ENCODE peak calls at places on chromosomes 7 and 10, in four cellular contexts. H is IMR-90, X is fibroblast of lung, D is endothelial cell of umbilical vein. E is an unnamed sample.

GRCh38 chr7:40192036-40192435 is 57.2 kb downstream of the SUGCT start:
- DNase-seq in H (peak), X (peak), D (no peak), E (peak)

GRCh38 chr10:95415631-95416031 is 124.8 kb upstream of the PDLIM1 start:
- DNase-seq in H (no peak), D (no peak), X (no peak), E (no peak)

GRCh38 chr7:91959023-91959422 is 18.4 kb downstream of the AKAP9 start:
- DNase-seq in H (no peak), X (no peak), D (no peak), E (no peak)

GRCh38 chr10:33749042-33749441 is 414.6 kb upstream of the NRP1 start:
- DNase-seq in D (no peak), H (no peak), X (peak), E (peak)

GRCh38 chr10:103911021-103911459 is 6.9 kb downstream of the STN1 start:
- DNase-seq in H (no peak), D (no peak), X (no peak), E (no peak)

GRCh38 chr10:71203716-71204115 is 8.7 kb upstream of the UNC5B start:
- DNase-seq in D (no peak), X (no peak), H (no peak), E (no peak)

GRCh38 chr10:110512461-110513187 is 14.9 kb downstream of the DUSP5 start:
- DNase-seq in D (peak), H (peak), X (peak), E (peak)

GRCh38 chr7:50213622-50214017 is 90.9 kb upstream of the IKZF1 start:
- DNase-seq in D (no peak), H (no peak), X (no peak), E (no peak)

GRCh38 chr7:27096756-27097514 is 1.1 kb upstream of the HOXA1 start:
- DNase-seq in H (peak), D (peak), X (peak), E (peak)

GRCh38 chr10:29130190-29130673 is 158.6 kb upstream of the LYZL1 start:
- DNase-seq in X (peak), D (peak), H (peak), E (peak)

GRCh38 chr7:31687024-31687423 is at the start of gene PPP1R17:
- DNase-seq in H (no peak), X (no peak), D (no peak), E (no peak)

GRCh38 chr7:77247206-77247850 is 47.7 kb upstream of the FGL2 start:
- DNase-seq in D (peak), H (peak), X (peak), E (peak)

GRCh38 chr7:132777956-132778355 is 201.7 kb upstream of the PLXNA4 start:
- DNase-seq in D (no peak), X (no peak), H (no peak), E (no peak)
- TF ChIP-seq CTCF in D (no peak), X (no peak), H (no peak), E (no peak)

GRCh38 chr7:113922049-113922448 is 3.2 kb upstream of the PPP1R3A start:
- DNase-seq in H (no peak), X (no peak), D (no peak), E (no peak)

GRCh38 chr7:113921363-113921762 is 2.6 kb upstream of the PPP1R3A start:
- DNase-seq in D (no peak), X (no peak), H (no peak), E (no peak)

GRCh38 chr7:113917840-113918239 is 969 bp downstream of the PPP1R3A start:
- DNase-seq in X (no peak), D (no peak), H (no peak), E (no peak)

GRCh38 chr7:113915991-113916390 is 2.8 kb downstream of the PPP1R3A start:
- DNase-seq in X (no peak), D (no peak), H (no peak), E (no peak)

DNA sequence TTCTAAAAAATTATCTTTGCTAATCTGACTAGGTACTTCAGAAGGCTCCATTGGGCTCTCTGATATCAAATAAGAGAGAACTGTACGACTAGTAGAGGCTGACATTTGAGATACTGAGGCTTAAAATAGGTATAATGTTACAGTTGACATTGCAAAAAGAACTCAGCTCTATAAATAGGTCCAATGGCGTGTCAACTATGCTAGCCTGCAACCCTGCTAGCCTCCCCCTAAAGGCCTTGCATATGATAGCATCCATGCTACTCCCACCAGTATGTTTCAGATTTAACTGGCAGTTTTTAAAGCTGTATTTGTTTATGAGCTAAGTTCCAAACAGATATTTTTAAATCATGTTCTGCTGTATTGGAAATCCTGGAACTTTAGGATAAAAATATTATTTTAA is at the start of gene PPP1R3A:
- DNase-seq in H (peak), X (no peak), D (no peak), E (no peak)
- H3K4me3 ChIP-seq in H (no peak), X (no peak), D (no peak), E (no peak)

GRCh38 chr10:90967865-90968264 is 47.0 kb upstream of the ANKRD1 start:
- DNase-seq in H (no peak), X (no peak), D (no peak), E (no peak)

GRCh38 chr10:90965720-90966119 is 44.8 kb upstream of the ANKRD1 start:
- DNase-seq in D (no peak), X (no peak), H (no peak), E (no peak)

GRCh38 chr10:90963331-90963730 is 42.4 kb upstream of the ANKRD1 start:
- DNase-seq in X (no peak), D (no peak), H (no peak), E (no peak)

GRCh38 chr10:90966146-90966545 is 45.3 kb upstream of the ANKRD1 start:
- DNase-seq in D (no peak), H (no peak), X (no peak), E (no peak)

GRCh38 chr10:90964781-90965462 is 44.0 kb upstream of the ANKRD1 start:
- DNase-seq in D (peak), H (no peak), X (no peak), E (peak)
- TF ChIP-seq CTCF in D (no peak), H (no peak), X (no peak), E (no peak)

GRCh38 chr7:156999611-157000046 is 10.8 kb downstream of the MNX1 start:
- DNase-seq in H (no peak), D (no peak), X (no peak), E (no peak)
- H3K4me3 ChIP-seq in H (no peak), D (no peak), X (no peak), E (no peak)

GRCh38 chr7:52254396-52255025 is 780.9 kb upstream of the POM121L12 start:
- DNase-seq in X (no peak), H (no peak), D (no peak), E (no peak)

GRCh38 chr7:52261052-52261451 is 774.4 kb upstream of the POM121L12 start:
- DNase-seq in H (no peak), X (no peak), D (no peak), E (no peak)

GRCh38 chr7:52257890-52258289 is 777.5 kb upstream of the POM121L12 start:
- DNase-seq in D (peak), X (no peak), H (no peak), E (no peak)

DNA sequence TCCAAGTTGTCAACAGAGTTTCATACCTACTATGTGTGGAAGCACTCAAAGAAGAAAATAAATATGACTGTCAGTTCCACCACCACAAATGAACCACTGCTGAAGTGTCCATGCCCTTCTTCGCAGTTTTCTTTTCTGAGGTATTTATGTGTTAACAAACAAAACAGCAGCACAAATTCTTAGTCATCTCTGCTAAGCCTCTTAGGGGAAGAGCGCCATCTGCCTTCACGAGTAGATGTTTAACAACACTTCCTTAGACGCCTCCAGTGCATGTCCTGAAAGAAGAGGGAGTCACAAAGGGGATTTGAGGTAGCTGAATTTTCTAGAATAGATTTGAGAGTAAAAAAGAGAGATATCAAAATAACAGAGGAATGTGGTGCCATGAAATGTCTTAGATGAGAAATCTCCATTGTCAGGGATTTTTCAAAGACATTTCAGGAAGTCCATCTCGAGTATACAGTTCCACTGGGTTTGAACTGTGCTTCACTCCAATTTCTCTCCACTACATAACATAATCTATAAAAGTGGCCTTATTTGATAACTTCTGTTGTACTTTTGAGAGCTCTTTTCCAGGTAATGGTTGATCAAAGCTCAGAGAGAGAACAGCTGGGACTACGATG is 775.3 kb upstream of the POM121L12 start:
- DNase-seq in H (no peak), D (no peak), X (no peak), E (no peak)
- TF ChIP-seq CTCF in H (no peak), D (no peak), X (no peak), E (no peak)

GRCh38 chr7:134645478-134645877 is 1.2 kb upstream of the BPGM start:
- DNase-seq in D (no peak), X (no peak), H (no peak), E (no peak)
- H3K4me3 ChIP-seq in D (peak), X (peak), H (peak), E (peak)

GRCh38 chr10:48681749-48682148 is 2.9 kb upstream of the WDFY4 start:
- DNase-seq in H (no peak), D (no peak), X (no peak), E (no peak)
- TF ChIP-seq CTCF in H (no peak), D (no peak), X (no peak), E (no peak)

E was measured in fibroblast of the aortic adventitia.